ENCODE peak calls at places on chromosome 19, in eight cellular contexts. One of them, this sample, is unnamed.

GRCh38 chr19:7932276-7932929 is 6.5 kb upstream of the CTXN1 start:
- DNase-seq in heart right ventricle: no peak
- DNase-seq in NCI-H345: no peak
- DNase-seq in Caco-2: no peak
- DNase-seq in cardiac septum: no peak
- DNase-seq in T-cell: no peak
- DNase-seq in GM18507: no peak
- DNase-seq in endodermal cell: no peak
- DNase-seq in this sample: no peak

GRCh38 chr19:39479916-39480315 is 722 bp upstream of the TIMM50 start:
- DNase-seq in heart right ventricle: no peak
- DNase-seq in T-cell: no peak
- DNase-seq in endodermal cell: no peak
- DNase-seq in cardiac septum: no peak
- DNase-seq in Caco-2: no peak
- DNase-seq in NCI-H345: no peak
- DNase-seq in GM18507: no peak
- DNase-seq in this sample: no peak

GRCh38 chr19:49793561-49793840 is 19.6 kb downstream of the FUZ start:
- DNase-seq in T-cell: no peak
- DNase-seq in GM18507: no peak
- DNase-seq in NCI-H345: no peak
- DNase-seq in endodermal cell: no peak
- DNase-seq in Caco-2: no peak
- DNase-seq in heart right ventricle: no peak
- DNase-seq in cardiac septum: no peak
- DNase-seq in this sample: no peak

GRCh38 chr19:10872551-10873107 is 1.3 kb downstream of the CARM1 start:
- DNase-seq in cardiac septum: no peak
- DNase-seq in NCI-H345: no peak
- DNase-seq in heart right ventricle: no peak
- DNase-seq in endodermal cell: peak
- DNase-seq in T-cell: no peak
- DNase-seq in Caco-2: no peak
- DNase-seq in GM18507: no peak
- DNase-seq in this sample: no peak

GRCh38 chr19:54881884-54882283 is 7.8 kb downstream of the FCAR start:
- DNase-seq in cardiac septum: no peak
- DNase-seq in Caco-2: no peak
- DNase-seq in T-cell: no peak
- DNase-seq in NCI-H345: no peak
- DNase-seq in GM18507: no peak
- DNase-seq in heart right ventricle: no peak
- DNase-seq in endodermal cell: no peak
- DNase-seq in this sample: no peak

GRCh38 chr19:38684078-38684861 is 36.8 kb downstream of the ACTN4 start:
- DNase-seq in T-cell: peak
- DNase-seq in heart right ventricle: no peak
- DNase-seq in cardiac septum: no peak
- DNase-seq in endodermal cell: peak
- DNase-seq in GM18507: no peak
- DNase-seq in NCI-H345: no peak
- DNase-seq in Caco-2: peak
- DNase-seq in this sample: peak

GRCh38 chr19:44131955-44132354 is 9.4 kb upstream of the ZNF234 start:
- DNase-seq in endodermal cell: no peak
- DNase-seq in T-cell: no peak
- DNase-seq in GM18507: no peak
- DNase-seq in heart right ventricle: no peak
- DNase-seq in NCI-H345: no peak
- DNase-seq in Caco-2: no peak
- DNase-seq in cardiac septum: no peak
- DNase-seq in this sample: no peak

GRCh38 chr19:28292822-28293500 is 920.0 kb downstream of the UQCRFS1 start:
- DNase-seq in heart right ventricle: no peak
- DNase-seq in cardiac septum: no peak
- DNase-seq in endodermal cell: peak
- DNase-seq in NCI-H345: peak
- DNase-seq in GM18507: no peak
- DNase-seq in T-cell: no peak
- DNase-seq in Caco-2: no peak
- DNase-seq in this sample: no peak

GRCh38 chr19:46386151-46386550 is 27.2 kb downstream of the CCDC8 start:
- DNase-seq in GM18507: no peak
- DNase-seq in T-cell: no peak
- DNase-seq in heart right ventricle: no peak
- DNase-seq in endodermal cell: no peak
- DNase-seq in Caco-2: no peak
- DNase-seq in cardiac septum: peak
- DNase-seq in NCI-H345: no peak
- DNase-seq in this sample: no peak

GRCh38 chr19:14003279-14004051 is 2.7 kb downstream of the RFX1 start:
- DNase-seq in T-cell: no peak
- DNase-seq in endodermal cell: no peak
- DNase-seq in cardiac septum: no peak
- DNase-seq in NCI-H345: no peak
- DNase-seq in GM18507: no peak
- DNase-seq in heart right ventricle: no peak
- DNase-seq in Caco-2: no peak
- DNase-seq in this sample: no peak

GRCh38 chr19:54691582-54692293 is 29.0 kb downstream of the LILRB4 start:
- DNase-seq in Caco-2: no peak
- DNase-seq in cardiac septum: no peak
- DNase-seq in heart right ventricle: no peak
- DNase-seq in T-cell: no peak
- DNase-seq in NCI-H345: no peak
- DNase-seq in endodermal cell: no peak
- DNase-seq in GM18507: no peak
- DNase-seq in this sample: no peak

GRCh38 chr19:5103061-5103701 is 134.3 kb downstream of the KDM4B start:
- DNase-seq in Caco-2: no peak
- DNase-seq in GM18507: no peak
- DNase-seq in heart right ventricle: peak
- DNase-seq in T-cell: no peak
- DNase-seq in endodermal cell: no peak
- DNase-seq in cardiac septum: no peak
- DNase-seq in NCI-H345: no peak
- DNase-seq in this sample: peak

GRCh38 chr19:46574533-46574932 is 26.6 kb upstream of the CALM3 start:
- DNase-seq in heart right ventricle: no peak
- DNase-seq in GM18507: no peak
- DNase-seq in endodermal cell: peak
- DNase-seq in cardiac septum: no peak
- DNase-seq in NCI-H345: no peak
- DNase-seq in Caco-2: no peak
- DNase-seq in T-cell: peak
- DNase-seq in this sample: no peak

GRCh38 chr19:39731685-39732084 is 6.1 kb downstream of the CLC start:
- DNase-seq in T-cell: no peak
- DNase-seq in NCI-H345: no peak
- DNase-seq in cardiac septum: no peak
- DNase-seq in Caco-2: no peak
- DNase-seq in heart right ventricle: no peak
- DNase-seq in endodermal cell: no peak
- DNase-seq in GM18507: no peak
- DNase-seq in this sample: no peak

GRCh38 chr19:45693168-45693788 is 812 bp downstream of the QPCTL start:
- DNase-seq in NCI-H345: peak
- DNase-seq in Caco-2: peak
- DNase-seq in cardiac septum: peak
- DNase-seq in endodermal cell: peak
- DNase-seq in heart right ventricle: peak
- DNase-seq in T-cell: peak
- DNase-seq in GM18507: no peak
- DNase-seq in this sample: peak

GRCh38 chr19:55118401-55118991 is 1.1 kb upstream of the PPP1R12C start:
- DNase-seq in endodermal cell: peak
- DNase-seq in Caco-2: no peak
- DNase-seq in heart right ventricle: peak
- DNase-seq in T-cell: no peak
- DNase-seq in cardiac septum: no peak
- DNase-seq in NCI-H345: no peak
- DNase-seq in GM18507: no peak
- DNase-seq in this sample: peak

GRCh38 chr19:41882568-41883462 is at the start of gene ARHGEF1:
- DNase-seq in heart right ventricle: peak
- DNase-seq in T-cell: peak
- DNase-seq in endodermal cell: peak
- DNase-seq in GM18507: no peak
- DNase-seq in cardiac septum: peak
- DNase-seq in NCI-H345: no peak
- DNase-seq in Caco-2: peak
- DNase-seq in this sample: peak

GRCh38 chr19:38989066-38989605 is 13.6 kb upstream of the FBXO17 start:
- DNase-seq in heart right ventricle: no peak
- DNase-seq in NCI-H345: peak
- DNase-seq in cardiac septum: no peak
- DNase-seq in endodermal cell: peak
- DNase-seq in T-cell: no peak
- DNase-seq in GM18507: no peak
- DNase-seq in Caco-2: no peak
- DNase-seq in this sample: peak

GRCh38 chr19:11190501-11190900 is 6.8 kb downstream of the KANK2 start:
- DNase-seq in NCI-H345: no peak
- DNase-seq in heart right ventricle: no peak
- DNase-seq in cardiac septum: no peak
- DNase-seq in Caco-2: no peak
- DNase-seq in endodermal cell: no peak
- DNase-seq in GM18507: no peak
- DNase-seq in T-cell: no peak
- DNase-seq in this sample: no peak